ENCODE peak calls at places on chromosomes 12 and 14, in six cellular contexts. One of them, this sample, is unnamed.
A peak's percentile ranks its signal among the peaks of the same experiment; 100 is the strongest.

GRCh38 chr14:21072102-21072501 is 2.0 kb downstream of the ARHGEF40 start:
- DNase-seq in A549: peak; percentile 32
- DNase-seq in Panc1: no peak
- DNase-seq in HCT116: no peak
- DNase-seq in SK-N-SH: peak; percentile 35
- DNase-seq in GM12878: no peak
- DNase-seq in this sample: peak; percentile 30

GRCh38 chr12:120231316-120232011 is 30.6 kb upstream of the RPLP0 start:
- DNase-seq in A549: peak; percentile 94
- DNase-seq in Panc1: peak; percentile 92
- DNase-seq in HCT116: peak; percentile 97
- DNase-seq in SK-N-SH: no peak
- DNase-seq in GM12878: no peak
- DNase-seq in this sample: peak; percentile 87

GRCh38 chr14:100581228-100582145 is 5.7 kb downstream of the BEGAIN start:
- DNase-seq in A549: no peak
- DNase-seq in Panc1: no peak
- DNase-seq in HCT116: no peak
- DNase-seq in SK-N-SH: peak; percentile 72
- DNase-seq in GM12878: no peak
- DNase-seq in this sample: no peak

GRCh38 chr12:105980048-105980447 is 158.7 kb downstream of the NUAK1 start:
- DNase-seq in A549: no peak
- DNase-seq in Panc1: no peak
- DNase-seq in HCT116: no peak
- DNase-seq in SK-N-SH: no peak
- DNase-seq in GM12878: no peak
- DNase-seq in this sample: no peak

GRCh38 chr12:6178981-6179761 is 21.0 kb upstream of the CD9 start:
- DNase-seq in A549: no peak
- DNase-seq in Panc1: no peak
- DNase-seq in HCT116: no peak
- DNase-seq in SK-N-SH: no peak
- DNase-seq in GM12878: no peak
- DNase-seq in this sample: peak; percentile 61

GRCh38 chr14:99035268-99035667 is 236.7 kb downstream of the BCL11B start:
- DNase-seq in A549: no peak
- DNase-seq in Panc1: no peak
- DNase-seq in HCT116: no peak
- DNase-seq in SK-N-SH: no peak
- DNase-seq in GM12878: no peak
- DNase-seq in this sample: no peak

GRCh38 chr12:82838827-82839226 is 152.1 kb downstream of the TMTC2 start:
- DNase-seq in A549: no peak
- DNase-seq in Panc1: no peak
- DNase-seq in HCT116: no peak
- DNase-seq in SK-N-SH: no peak
- DNase-seq in GM12878: no peak
- DNase-seq in this sample: no peak

GRCh38 chr14:47186491-47186890 is 488.9 kb downstream of the MDGA2 start:
- DNase-seq in A549: no peak
- DNase-seq in Panc1: no peak
- DNase-seq in HCT116: no peak
- DNase-seq in SK-N-SH: no peak
- DNase-seq in GM12878: no peak
- DNase-seq in this sample: no peak

GRCh38 chr12:59615392-59616165 is 19.8 kb downstream of the SLC16A7 start:
- DNase-seq in A549: no peak
- DNase-seq in Panc1: no peak
- DNase-seq in HCT116: no peak
- DNase-seq in SK-N-SH: no peak
- DNase-seq in GM12878: no peak
- DNase-seq in this sample: no peak

GRCh38 chr12:101670007-101670671 is 27.3 kb upstream of the CHPT1 start:
- DNase-seq in A549: peak; percentile 44
- DNase-seq in Panc1: no peak
- DNase-seq in HCT116: peak; percentile 62
- DNase-seq in SK-N-SH: peak; percentile 19
- DNase-seq in GM12878: no peak
- DNase-seq in this sample: peak; percentile 59

GRCh38 chr12:53505555-53506449 is 1.5 kb downstream of the NPFF start:
- DNase-seq in A549: no peak
- DNase-seq in Panc1: no peak
- DNase-seq in HCT116: no peak
- DNase-seq in SK-N-SH: no peak
- DNase-seq in GM12878: no peak
- DNase-seq in this sample: no peak

GRCh38 chr14:76918751-76919421 is 92.7 kb downstream of the LRRC74A start:
- DNase-seq in A549: peak; percentile 95
- DNase-seq in Panc1: peak; percentile 74
- DNase-seq in HCT116: peak; percentile 73
- DNase-seq in SK-N-SH: peak; percentile 74
- DNase-seq in GM12878: no peak
- DNase-seq in this sample: peak; percentile 75

DNA sequence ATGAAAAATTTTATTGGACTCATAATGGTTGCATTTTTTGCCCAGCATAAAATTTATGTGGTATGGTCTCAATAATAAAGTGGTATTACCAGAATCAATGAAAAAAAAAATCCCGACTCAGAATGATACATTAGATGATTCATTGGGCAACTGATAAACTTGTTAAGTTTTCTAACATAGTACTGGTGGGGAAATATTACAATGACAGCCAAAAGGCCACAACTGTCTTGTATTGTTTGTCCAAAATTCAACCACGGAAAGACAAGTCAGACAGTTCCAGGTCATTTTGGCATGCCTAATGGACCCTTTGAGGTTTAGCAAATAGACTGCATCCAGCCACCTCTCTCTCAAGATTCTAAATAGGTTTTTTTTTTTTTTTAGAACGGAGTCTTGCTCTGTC is 70.5 kb upstream of the TRIM9 start:
- DNase-seq in A549: no peak
- DNase-seq in Panc1: no peak
- DNase-seq in HCT116: no peak
- DNase-seq in SK-N-SH: no peak
- DNase-seq in GM12878: no peak
- DNase-seq in this sample: no peak
- TF ChIP-seq REST in A549: no peak
- TF ChIP-seq REST in Panc1: no peak
- TF ChIP-seq REST in HCT116: no peak
- TF ChIP-seq REST in SK-N-SH: no peak
- TF ChIP-seq REST in GM12878: no peak
- TF ChIP-seq REST in this sample: no peak

DNA sequence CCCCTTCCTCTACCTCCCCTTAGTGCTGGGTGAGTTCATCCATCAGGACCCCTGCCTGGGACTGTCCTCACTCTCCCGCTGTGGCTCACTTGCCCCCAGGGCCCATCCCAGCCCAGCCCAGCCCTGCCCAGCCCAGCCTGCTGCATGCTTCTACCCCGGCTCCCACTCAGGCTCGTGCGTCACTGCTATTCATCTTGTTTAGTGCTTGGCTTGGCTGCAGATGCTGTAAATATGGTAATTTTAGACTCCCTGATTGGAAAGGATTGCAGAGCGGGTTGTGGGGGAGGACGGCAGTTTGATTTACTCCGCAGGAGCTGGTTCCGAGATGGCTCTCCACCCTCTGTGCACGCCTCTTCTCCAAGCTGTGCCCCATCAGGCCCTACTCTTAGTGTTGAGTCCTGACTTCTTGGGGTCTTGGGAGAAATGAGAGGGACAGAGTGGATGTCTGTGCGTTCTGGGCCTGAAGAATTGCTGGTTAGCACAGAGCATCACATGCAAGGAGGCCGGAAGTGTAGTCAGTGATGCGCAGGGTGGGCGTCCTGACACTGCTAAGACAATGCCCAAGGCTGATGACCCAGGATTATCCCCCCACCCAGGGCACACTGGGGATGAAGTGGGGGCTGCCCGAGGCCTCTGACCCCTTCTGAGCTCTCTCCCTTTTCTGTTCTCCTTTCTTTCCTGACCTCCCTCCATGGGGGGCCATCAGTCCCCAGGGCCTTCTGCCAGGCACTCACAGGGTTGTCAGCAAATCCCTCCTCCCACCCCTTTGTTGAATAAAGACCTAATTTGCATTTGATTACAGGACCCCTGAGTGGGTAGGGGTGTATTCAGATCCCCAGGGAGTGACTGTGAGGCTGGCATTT is 244.4 kb downstream of the ZFP36L1 start:
- DNase-seq in A549: peak; percentile 80
- DNase-seq in Panc1: no peak
- DNase-seq in HCT116: peak; percentile 82
- DNase-seq in SK-N-SH: peak; percentile 46
- DNase-seq in GM12878: no peak
- DNase-seq in this sample: peak; percentile 15
- H3K4me3 ChIP-seq in A549: no peak overlapping the region
- H3K4me3 ChIP-seq in Panc1: no peak overlapping the region
- H3K4me3 ChIP-seq in HCT116: peak overlapping the region; percentile 38
- H3K4me3 ChIP-seq in SK-N-SH: no peak overlapping the region
- H3K4me3 ChIP-seq in GM12878: no peak overlapping the region
- H3K4me3 ChIP-seq in this sample: no peak overlapping the region

GRCh38 chr12:122945047-122945592 is 21.1 kb downstream of the ABCB9 start:
- DNase-seq in A549: no peak
- DNase-seq in Panc1: no peak
- DNase-seq in HCT116: no peak
- DNase-seq in SK-N-SH: no peak
- DNase-seq in GM12878: no peak
- DNase-seq in this sample: no peak

GRCh38 chr12:122948605-122949004 is 17.7 kb downstream of the ABCB9 start:
- DNase-seq in A549: no peak
- DNase-seq in Panc1: no peak
- DNase-seq in HCT116: no peak
- DNase-seq in SK-N-SH: no peak
- DNase-seq in GM12878: no peak
- DNase-seq in this sample: no peak

GRCh38 chr12:122944588-122944987 is 21.7 kb downstream of the ABCB9 start:
- DNase-seq in A549: no peak
- DNase-seq in Panc1: no peak
- DNase-seq in HCT116: peak; percentile 79
- DNase-seq in SK-N-SH: no peak
- DNase-seq in GM12878: no peak
- DNase-seq in this sample: no peak

GRCh38 chr12:122947352-122947792 is 18.9 kb downstream of the ABCB9 start:
- DNase-seq in A549: no peak
- DNase-seq in Panc1: no peak
- DNase-seq in HCT116: no peak
- DNase-seq in SK-N-SH: no peak
- DNase-seq in GM12878: no peak
- DNase-seq in this sample: no peak

DNA sequence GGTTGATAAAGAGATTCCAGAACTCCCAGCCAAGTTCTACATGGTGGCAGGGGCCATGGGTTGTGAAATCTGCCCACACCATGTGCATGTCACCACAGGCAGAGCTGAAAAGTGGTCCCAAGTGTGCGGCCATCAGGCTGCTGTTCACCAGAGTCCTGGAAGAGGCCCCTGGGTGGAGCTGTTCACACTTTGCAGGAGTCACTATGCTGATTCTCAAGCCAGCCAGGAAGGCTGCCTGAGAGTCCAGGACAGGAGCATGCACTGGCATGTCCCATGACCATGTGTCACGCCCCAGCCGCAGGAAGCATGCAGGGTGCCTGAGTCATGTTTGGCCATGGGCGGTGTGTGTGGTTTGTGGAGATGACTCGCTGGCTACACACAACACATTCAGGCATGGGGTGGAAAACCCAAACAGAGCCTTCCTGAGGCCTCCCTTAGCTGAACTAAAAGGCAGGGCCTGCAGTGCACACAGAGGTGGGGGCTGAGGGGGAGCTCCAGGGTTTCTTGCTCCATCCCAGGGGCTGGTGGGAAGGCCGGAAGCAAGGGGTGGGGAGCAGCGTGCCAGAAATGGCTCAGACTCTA is 19.5 kb downstream of the ABCB9 start:
- DNase-seq in A549: peak; percentile 96
- DNase-seq in Panc1: peak; percentile 91
- DNase-seq in HCT116: peak; percentile 92
- DNase-seq in SK-N-SH: no peak
- DNase-seq in GM12878: peak; percentile 59
- DNase-seq in this sample: no peak
- H3K4me1 ChIP-seq in A549: peaks cover 68% of the 10 kb centered on the region
- H3K4me1 ChIP-seq in Panc1: peaks cover 67% of the 10 kb centered on the region
- H3K4me1 ChIP-seq in HCT116: peaks cover 56% of the 10 kb centered on the region
- H3K4me1 ChIP-seq in SK-N-SH: peaks cover 37% of the 10 kb centered on the region
- H3K4me1 ChIP-seq in GM12878: peaks cover 31% of the 10 kb centered on the region
- H3K4me1 ChIP-seq in this sample: no peaks in the 10 kb centered on the region

GRCh38 chr12:39807043-39807442 is 187.4 kb upstream of the ABCD2 start:
- DNase-seq in A549: peak; percentile 29
- DNase-seq in Panc1: no peak
- DNase-seq in HCT116: peak; percentile 51
- DNase-seq in SK-N-SH: peak; percentile 25
- DNase-seq in GM12878: no peak
- DNase-seq in this sample: peak; percentile 77
- TF ChIP-seq REST in A549: no peak
- TF ChIP-seq REST in Panc1: no peak
- TF ChIP-seq REST in HCT116: no peak
- TF ChIP-seq REST in SK-N-SH: no peak
- TF ChIP-seq REST in GM12878: no peak
- TF ChIP-seq REST in this sample: no peak

GRCh38 chr14:103688906-103689902 is 26.0 kb downstream of the XRCC3 start:
- DNase-seq in A549: no peak
- DNase-seq in Panc1: no peak
- DNase-seq in HCT116: no peak
- DNase-seq in SK-N-SH: no peak
- DNase-seq in GM12878: peak; percentile 53
- DNase-seq in this sample: no peak

GRCh38 chr14:103688441-103688840 is 26.8 kb downstream of the XRCC3 start:
- DNase-seq in A549: no peak
- DNase-seq in Panc1: no peak
- DNase-seq in HCT116: no peak
- DNase-seq in SK-N-SH: no peak
- DNase-seq in GM12878: no peak
- DNase-seq in this sample: no peak

GRCh38 chr14:103692871-103693270 is 22.4 kb downstream of the XRCC3 start:
- DNase-seq in A549: no peak
- DNase-seq in Panc1: no peak
- DNase-seq in HCT116: no peak
- DNase-seq in SK-N-SH: no peak
- DNase-seq in GM12878: no peak
- DNase-seq in this sample: no peak

GRCh38 chr14:103692159-103692558 is 23.1 kb downstream of the XRCC3 start:
- DNase-seq in A549: no peak
- DNase-seq in Panc1: no peak
- DNase-seq in HCT116: no peak
- DNase-seq in SK-N-SH: no peak
- DNase-seq in GM12878: peak; percentile 20
- DNase-seq in this sample: no peak

GRCh38 chr14:103690332-103690731 is 24.9 kb downstream of the XRCC3 start:
- DNase-seq in A549: no peak
- DNase-seq in Panc1: no peak
- DNase-seq in HCT116: no peak
- DNase-seq in SK-N-SH: no peak
- DNase-seq in GM12878: no peak
- DNase-seq in this sample: no peak
- H3K4me3 ChIP-seq in A549: no peak overlapping the region
- H3K4me3 ChIP-seq in Panc1: no peak overlapping the region
- H3K4me3 ChIP-seq in HCT116: no peak overlapping the region
- H3K4me3 ChIP-seq in SK-N-SH: no peak overlapping the region
- H3K4me3 ChIP-seq in GM12878: peak overlapping the region; percentile 43
- H3K4me3 ChIP-seq in this sample: no peak overlapping the region